ENCODE peak calls at places on chromosome 22, in nine cellular contexts. One of them, this sample, is unnamed.

GRCh38 chr22:19622061-19622441 is 92.3 kb upstream of the SEPTIN5 start:
- DNase-seq in H1: no peak
- DNase-seq in suprapubic skin: no peak
- DNase-seq in GM12892: no peak
- DNase-seq in sigmoid colon: no peak
- DNase-seq in stomach: no peak
- DNase-seq in K562: no peak
- DNase-seq in HCT116: no peak
- DNase-seq in transverse colon: no peak
- DNase-seq in this sample: no peak

GRCh38 chr22:26714971-26715370 is 57.6 kb downstream of the MIAT start:
- DNase-seq in H1: no peak
- DNase-seq in suprapubic skin: no peak
- DNase-seq in GM12892: no peak
- DNase-seq in sigmoid colon: no peak
- DNase-seq in stomach: no peak
- DNase-seq in K562: no peak
- DNase-seq in HCT116: no peak
- DNase-seq in transverse colon: no peak
- DNase-seq in this sample: no peak

GRCh38 chr22:40479887-40480538 is 109.6 kb downstream of the SGSM3 start:
- DNase-seq in H1: no peak
- DNase-seq in suprapubic skin: no peak
- DNase-seq in GM12892: no peak
- DNase-seq in sigmoid colon: no peak
- DNase-seq in stomach: no peak
- DNase-seq in K562: no peak
- DNase-seq in HCT116: no peak
- DNase-seq in transverse colon: no peak
- DNase-seq in this sample: no peak

GRCh38 chr22:30881361-30882180 is 87.0 kb downstream of the MORC2 start:
- DNase-seq in H1: no peak
- DNase-seq in suprapubic skin: no peak
- DNase-seq in GM12892: no peak
- DNase-seq in sigmoid colon: no peak
- DNase-seq in stomach: peak; percentile 54
- DNase-seq in K562: peak; percentile 79
- DNase-seq in HCT116: no peak
- DNase-seq in transverse colon: no peak
- DNase-seq in this sample: no peak

GRCh38 chr22:40491990-40492631 is 121.7 kb downstream of the SGSM3 start:
- DNase-seq in H1: no peak
- DNase-seq in suprapubic skin: no peak
- DNase-seq in GM12892: peak; percentile 34
- DNase-seq in sigmoid colon: no peak
- DNase-seq in stomach: no peak
- DNase-seq in K562: no peak
- DNase-seq in HCT116: no peak
- DNase-seq in transverse colon: no peak
- DNase-seq in this sample: peak; percentile 40

GRCh38 chr22:30144391-30144790 is 64.1 kb downstream of the HORMAD2 start:
- DNase-seq in H1: no peak
- DNase-seq in suprapubic skin: no peak
- DNase-seq in GM12892: no peak
- DNase-seq in sigmoid colon: no peak
- DNase-seq in stomach: no peak
- DNase-seq in K562: peak; percentile 7
- DNase-seq in HCT116: no peak
- DNase-seq in transverse colon: no peak
- DNase-seq in this sample: no peak

GRCh38 chr22:23263651-23264555 is 83.6 kb downstream of the BCR start:
- DNase-seq in H1: no peak
- DNase-seq in suprapubic skin: no peak
- DNase-seq in GM12892: no peak
- DNase-seq in sigmoid colon: no peak
- DNase-seq in stomach: peak; percentile 59
- DNase-seq in K562: peak; percentile 60
- DNase-seq in HCT116: no peak
- DNase-seq in transverse colon: peak; percentile 22
- DNase-seq in this sample: no peak

GRCh38 chr22:37418627-37419369 is 8.5 kb downstream of the ELFN2 start:
- DNase-seq in H1: no peak
- DNase-seq in suprapubic skin: no peak
- DNase-seq in GM12892: no peak
- DNase-seq in sigmoid colon: no peak
- DNase-seq in stomach: no peak
- DNase-seq in K562: no peak
- DNase-seq in HCT116: no peak
- DNase-seq in transverse colon: peak; percentile 22
- DNase-seq in this sample: no peak

GRCh38 chr22:23912293-23912903 is 18.2 kb downstream of the MIF start:
- DNase-seq in H1: no peak
- DNase-seq in suprapubic skin: no peak
- DNase-seq in GM12892: no peak
- DNase-seq in sigmoid colon: no peak
- DNase-seq in stomach: no peak
- DNase-seq in K562: no peak
- DNase-seq in HCT116: no peak
- DNase-seq in transverse colon: no peak
- DNase-seq in this sample: no peak

GRCh38 chr22:41302016-41302767 is 867 bp downstream of the ZC3H7B start:
- DNase-seq in H1: no peak
- DNase-seq in suprapubic skin: no peak
- DNase-seq in GM12892: no peak
- DNase-seq in sigmoid colon: no peak
- DNase-seq in stomach: no peak
- DNase-seq in K562: peak; percentile 61
- DNase-seq in HCT116: no peak
- DNase-seq in transverse colon: no peak
- DNase-seq in this sample: no peak

GRCh38 chr22:37442537-37442936 is 15.3 kb upstream of the ELFN2 start:
- DNase-seq in H1: no peak
- DNase-seq in suprapubic skin: no peak
- DNase-seq in GM12892: no peak
- DNase-seq in sigmoid colon: no peak
- DNase-seq in stomach: no peak
- DNase-seq in K562: no peak
- DNase-seq in HCT116: peak; percentile 67
- DNase-seq in transverse colon: no peak
- DNase-seq in this sample: no peak

DNA sequence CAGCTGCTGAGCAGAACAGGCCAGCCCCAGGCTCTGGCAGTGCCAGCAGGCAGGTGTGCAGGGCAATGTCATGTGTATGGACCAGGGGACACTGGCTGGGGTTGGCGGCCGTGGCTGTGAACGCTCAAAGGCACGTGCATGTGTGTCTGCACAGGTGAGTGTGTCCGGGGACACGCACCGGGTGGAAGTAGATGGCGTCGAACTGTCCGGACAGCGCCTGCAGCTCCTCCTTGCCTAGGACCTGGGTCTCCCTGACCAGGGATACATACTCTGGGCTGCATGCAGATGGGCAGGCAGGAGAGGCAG is 863 bp downstream of the HDAC10 start:
- DNase-seq in H1: no peak
- DNase-seq in suprapubic skin: no peak
- DNase-seq in GM12892: no peak
- DNase-seq in sigmoid colon: no peak
- DNase-seq in stomach: no peak
- DNase-seq in K562: no peak
- DNase-seq in HCT116: no peak
- DNase-seq in transverse colon: no peak
- DNase-seq in this sample: no peak
- TF ChIP-seq POLR2A in H1: no peak
- TF ChIP-seq POLR2A in suprapubic skin: no peak
- TF ChIP-seq POLR2A in GM12892: no peak
- TF ChIP-seq POLR2A in sigmoid colon: no peak
- TF ChIP-seq POLR2A in stomach: no peak
- TF ChIP-seq POLR2A in K562: no peak
- TF ChIP-seq POLR2A in HCT116: no peak
- TF ChIP-seq POLR2A in transverse colon: no peak
- TF ChIP-seq POLR2A in this sample: no peak

GRCh38 chr22:50731811-50732624 is 6.0 kb upstream of the ACR start:
- DNase-seq in H1: no peak
- DNase-seq in suprapubic skin: peak; percentile 60
- DNase-seq in GM12892: peak; percentile 73
- DNase-seq in sigmoid colon: no peak
- DNase-seq in stomach: peak; percentile 60
- DNase-seq in K562: peak; percentile 75
- DNase-seq in HCT116: peak; percentile 15
- DNase-seq in transverse colon: peak; percentile 55
- DNase-seq in this sample: peak; percentile 85
- TF ChIP-seq POLR2AphosphoS5 in H1: no peak
- TF ChIP-seq POLR2AphosphoS5 in suprapubic skin: no peak
- TF ChIP-seq POLR2AphosphoS5 in GM12892: no peak
- TF ChIP-seq POLR2AphosphoS5 in sigmoid colon: no peak
- TF ChIP-seq POLR2AphosphoS5 in stomach: no peak
- TF ChIP-seq POLR2AphosphoS5 in K562: no peak
- TF ChIP-seq POLR2AphosphoS5 in HCT116: no peak
- TF ChIP-seq POLR2AphosphoS5 in transverse colon: no peak
- TF ChIP-seq POLR2AphosphoS5 in this sample: no peak

GRCh38 chr22:42368379-42369249 is 63.6 kb downstream of the NFAM1 start:
- DNase-seq in H1: no peak
- DNase-seq in suprapubic skin: peak; percentile 82
- DNase-seq in GM12892: no peak
- DNase-seq in sigmoid colon: peak; percentile 77
- DNase-seq in stomach: no peak
- DNase-seq in K562: peak; percentile 19
- DNase-seq in HCT116: no peak
- DNase-seq in transverse colon: peak; percentile 34
- DNase-seq in this sample: no peak

GRCh38 chr22:42367980-42368378 is 64.2 kb downstream of the NFAM1 start:
- DNase-seq in H1: no peak
- DNase-seq in suprapubic skin: peak; percentile 76
- DNase-seq in GM12892: no peak
- DNase-seq in sigmoid colon: peak; percentile 81
- DNase-seq in stomach: peak; percentile 33
- DNase-seq in K562: no peak
- DNase-seq in HCT116: no peak
- DNase-seq in transverse colon: peak; percentile 39
- DNase-seq in this sample: no peak

GRCh38 chr22:42371112-42371900 is 60.9 kb downstream of the NFAM1 start:
- DNase-seq in H1: no peak
- DNase-seq in suprapubic skin: no peak
- DNase-seq in GM12892: no peak
- DNase-seq in sigmoid colon: no peak
- DNase-seq in stomach: no peak
- DNase-seq in K562: no peak
- DNase-seq in HCT116: no peak
- DNase-seq in transverse colon: no peak
- DNase-seq in this sample: no peak

GRCh38 chr22:42366815-42367581 is 65.2 kb downstream of the NFAM1 start:
- DNase-seq in H1: no peak
- DNase-seq in suprapubic skin: no peak
- DNase-seq in GM12892: no peak
- DNase-seq in sigmoid colon: peak; percentile 91
- DNase-seq in stomach: peak; percentile 83
- DNase-seq in K562: no peak
- DNase-seq in HCT116: no peak
- DNase-seq in transverse colon: peak; percentile 28
- DNase-seq in this sample: no peak

DNA sequence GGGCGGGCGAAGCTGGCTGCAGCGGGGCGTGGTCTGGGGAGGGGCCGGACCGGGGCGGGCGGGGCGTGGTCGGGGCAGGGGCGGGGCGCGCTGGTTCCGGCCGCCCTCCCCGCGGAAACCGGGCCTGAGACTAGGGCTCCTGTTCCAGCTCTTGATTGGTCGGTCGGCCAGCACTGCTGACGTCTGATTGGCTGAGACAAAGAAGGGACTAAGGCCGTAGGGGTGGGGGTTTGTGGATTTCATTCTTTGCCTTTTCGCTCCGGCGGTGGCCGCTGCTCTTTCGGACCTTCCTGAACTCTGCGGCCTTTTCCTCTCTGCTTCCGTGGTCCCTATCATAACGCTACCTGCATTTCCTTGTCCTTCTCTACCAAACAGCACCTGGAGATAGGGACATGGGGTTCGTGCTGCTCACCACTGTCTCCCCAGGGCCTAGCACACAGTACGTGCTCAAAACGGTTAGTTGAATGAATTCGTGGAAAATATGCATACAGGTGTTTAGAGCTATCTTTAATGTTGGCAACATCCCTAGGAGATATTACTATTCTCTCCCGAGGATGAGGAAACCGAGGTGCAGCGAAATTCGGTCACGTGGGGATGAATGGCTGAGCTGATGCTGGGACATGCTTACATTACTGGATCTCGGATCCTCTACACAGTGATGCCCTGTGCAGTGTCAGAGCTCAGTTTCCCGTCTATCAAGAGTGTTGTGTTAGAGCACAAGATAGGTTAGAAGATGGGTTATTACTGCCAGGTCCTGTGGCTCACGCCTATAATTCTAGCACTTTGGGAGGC is 62.8 kb downstream of the NFAM1 start:
- DNase-seq in H1: peak; percentile 78
- DNase-seq in suprapubic skin: peak; percentile 94
- DNase-seq in GM12892: peak; percentile 95
- DNase-seq in sigmoid colon: peak; percentile 97
- DNase-seq in stomach: peak; percentile 93
- DNase-seq in K562: peak; percentile 97
- DNase-seq in HCT116: peak; percentile 88
- DNase-seq in transverse colon: peak; percentile 93
- DNase-seq in this sample: peak; percentile 94
- TF ChIP-seq POLR2A in H1: peak; percentile 59
- TF ChIP-seq POLR2A in suprapubic skin: no peak
- TF ChIP-seq POLR2A in GM12892: no peak
- TF ChIP-seq POLR2A in sigmoid colon: no peak
- TF ChIP-seq POLR2A in stomach: no peak
- TF ChIP-seq POLR2A in K562: peak; percentile 65
- TF ChIP-seq POLR2A in HCT116: peak; percentile 60
- TF ChIP-seq POLR2A in transverse colon: no peak
- TF ChIP-seq POLR2A in this sample: no peak

DNA sequence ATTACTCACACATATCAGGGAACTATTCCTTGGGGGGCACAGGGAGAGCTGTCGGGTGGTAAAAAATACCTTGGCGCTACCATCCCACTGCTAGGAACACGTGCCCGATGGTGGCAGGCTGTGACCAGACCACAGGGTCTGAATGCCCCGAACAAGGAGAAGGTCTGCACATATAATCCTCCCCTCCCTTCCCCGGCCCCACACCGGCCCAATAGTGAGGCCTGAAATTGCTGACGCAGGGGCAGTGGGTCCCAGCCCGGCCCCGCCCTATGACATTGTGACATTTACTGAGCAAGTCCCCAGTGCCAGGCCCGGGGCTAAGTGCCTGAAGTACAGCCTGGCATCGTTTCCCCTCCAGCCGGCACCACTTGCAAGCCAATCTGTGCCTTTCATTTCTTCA is 19.5 kb downstream of the MN1 start:
- DNase-seq in H1: no peak
- DNase-seq in suprapubic skin: no peak
- DNase-seq in GM12892: no peak
- DNase-seq in sigmoid colon: no peak
- DNase-seq in stomach: no peak
- DNase-seq in K562: no peak
- DNase-seq in HCT116: no peak
- DNase-seq in transverse colon: no peak
- DNase-seq in this sample: no peak
- TF ChIP-seq POLR2AphosphoS5 in H1: no peak
- TF ChIP-seq POLR2AphosphoS5 in suprapubic skin: no peak
- TF ChIP-seq POLR2AphosphoS5 in GM12892: no peak
- TF ChIP-seq POLR2AphosphoS5 in sigmoid colon: no peak
- TF ChIP-seq POLR2AphosphoS5 in stomach: no peak
- TF ChIP-seq POLR2AphosphoS5 in K562: no peak
- TF ChIP-seq POLR2AphosphoS5 in HCT116: no peak
- TF ChIP-seq POLR2AphosphoS5 in transverse colon: no peak
- TF ChIP-seq POLR2AphosphoS5 in this sample: no peak

GRCh38 chr22:39287076-39287743 is 32.2 kb downstream of the RPL3 start:
- DNase-seq in H1: no peak
- DNase-seq in suprapubic skin: no peak
- DNase-seq in GM12892: no peak
- DNase-seq in sigmoid colon: no peak
- DNase-seq in stomach: no peak
- DNase-seq in K562: no peak
- DNase-seq in HCT116: no peak
- DNase-seq in transverse colon: peak; percentile 16
- DNase-seq in this sample: no peak
- TF ChIP-seq POLR2A in H1: no peak
- TF ChIP-seq POLR2A in suprapubic skin: no peak
- TF ChIP-seq POLR2A in GM12892: no peak
- TF ChIP-seq POLR2A in sigmoid colon: no peak
- TF ChIP-seq POLR2A in stomach: no peak
- TF ChIP-seq POLR2A in K562: no peak
- TF ChIP-seq POLR2A in HCT116: no peak
- TF ChIP-seq POLR2A in transverse colon: no peak
- TF ChIP-seq POLR2A in this sample: no peak

This sample was measured in GM12891.